ENCODE peak calls at places on chromosomes 5 and 9, in eight cellular contexts. Y, J, I, E, Q, K, T and O are unnamed samples.

GRCh38 chr5:112529525-112529924 is 110.4 kb upstream of the EPB41L4A start:
- DNase-seq in Y (no peak), J (peak; percentile 41), I (no peak), E (peak; percentile 64), Q (no peak), K (no peak), T (peak; percentile 15), O (no peak)

GRCh38 chr9:78143281-78144007 is 92.4 kb upstream of the CEP78 start:
- DNase-seq in Y (no peak), J (no peak), I (no peak), E (no peak), Q (no peak), K (no peak), T (no peak), O (no peak)

GRCh38 chr9:95143591-95144561 is 173.6 kb downstream of the FANCC start:
- DNase-seq in Y (no peak), J (no peak), I (peak; percentile 74), E (no peak), Q (no peak), K (peak; percentile 91), T (no peak), O (no peak)

GRCh38 chr9:13719981-13720380 is 440.5 kb upstream of the MPDZ start:
- DNase-seq in Y (no peak), J (no peak), I (no peak), E (no peak), Q (no peak), K (no peak), T (peak; percentile 17), O (no peak)

GRCh38 chr5:97629281-97629680 is 446.2 kb upstream of the RIOK2 start:
- DNase-seq in Y (no peak), J (no peak), I (peak; percentile 58), E (peak; percentile 6), Q (no peak), K (peak; percentile 54), T (peak; percentile 73), O (no peak)

GRCh38 chr9:86282979-86283535 is 719 bp upstream of the ISCA1 start:
- DNase-seq in Y (no peak), J (no peak), I (peak; percentile 81), E (no peak), Q (no peak), K (no peak), T (peak; percentile 88), O (no peak)

GRCh38 chr5:65394078-65394477 is 87.6 kb downstream of the ADAMTS6 start:
- DNase-seq in Y (no peak), J (no peak), I (peak; percentile 99), E (no peak), Q (no peak), K (peak; percentile 54), T (peak; percentile 24), O (no peak)

GRCh38 chr9:31588010-31588409 is 796.4 kb upstream of the ACO1 start:
- DNase-seq in Y (no peak), J (peak; percentile 21), I (no peak), E (no peak), Q (no peak), K (no peak), T (no peak), O (no peak)

GRCh38 chr5:179371123-179371515 is 25.9 kb upstream of the ADAMTS2 start:
- DNase-seq in Y (no peak), J (no peak), I (no peak), E (no peak), Q (no peak), K (no peak), T (peak; percentile 33), O (no peak)